ENCODE peak calls at places on chromosomes 1 and 21, in six cellular contexts. E, P, B, L, I and C are unnamed samples.

GRCh38 chr1:101086783-101087182 is 61.2 kb upstream of the DPH5 start:
- DNase-seq in P (no peak), L (no peak), B (no peak), E (no peak), I (no peak), C (no peak)

GRCh38 chr1:50978852-50979781 is 9.1 kb downstream of the CDKN2C start:
- DNase-seq in E (no peak), P (peak; percentile 86), L (peak; percentile 58), B (no peak), I (peak; percentile 67), C (no peak)

GRCh38 chr21:45225741-45226327 is 61.9 kb downstream of the POFUT2 start:
- DNase-seq in P (no peak), I (no peak), L (no peak), B (no peak), E (no peak), C (no peak)

GRCh38 chr1:58941471-58942289 is 157.8 kb upstream of the JUN start:
- DNase-seq in P (no peak), I (no peak), E (no peak), B (peak; percentile 60), L (no peak), C (no peak)

GRCh38 chr1:81920245-81920740 is 119.6 kb downstream of the ADGRL2 start:
- DNase-seq in P (peak; percentile 47), L (peak; percentile 76), I (peak; percentile 48), B (no peak), E (no peak), C (peak; percentile 58)

GRCh38 chr1:77271851-77272250 is 10.0 kb upstream of the AK5 start:
- DNase-seq in E (no peak), I (peak; percentile 42), L (peak; percentile 73), P (no peak), B (no peak), C (no peak)

GRCh38 chr1:16092097-16092922 is 18.9 kb upstream of the FAM131C start:
- DNase-seq in B (no peak), P (no peak), E (no peak), L (no peak), I (no peak), C (no peak)

GRCh38 chr1:35883681-35884155 is 709 bp downstream of the AGO1 start:
- DNase-seq in L (peak; percentile 11), P (peak; percentile 62), E (no peak), I (peak; percentile 11), B (peak; percentile 64), C (peak; percentile 26)

GRCh38 chr1:170674239-170674638 is 10.3 kb downstream of the PRRX1 start:
- DNase-seq in L (peak; percentile 58), P (no peak), B (no peak), E (no peak), I (no peak), C (no peak)

GRCh38 chr1:87144981-87145380 is 183.7 kb upstream of the LMO4 start:
- DNase-seq in B (no peak), E (no peak), L (no peak), P (no peak), I (no peak), C (no peak)

GRCh38 chr1:156489166-156489934 is 11.2 kb downstream of the MEF2D start:
- DNase-seq in E (no peak), I (no peak), L (no peak), P (peak; percentile 96), B (peak; percentile 72), C (peak; percentile 82)

GRCh38 chr1:17826165-17826488 is 71.0 kb downstream of the ACTL8 start:
- DNase-seq in E (no peak), L (peak; percentile 51), P (no peak), B (no peak), I (peak; percentile 27), C (no peak)

GRCh38 chr1:235244969-235245592 is 82.9 kb downstream of the ARID4B start:
- DNase-seq in P (no peak), I (no peak), L (no peak), E (no peak), B (no peak), C (no peak)

GRCh38 chr1:204863730-204864129 is 6.9 kb upstream of the NFASC start:
- DNase-seq in I (no peak), B (no peak), L (no peak), P (no peak), E (no peak), C (no peak)

GRCh38 chr1:94048413-94049164 is 72.4 kb downstream of the ABCA4 start:
- DNase-seq in L (peak; percentile 98), B (no peak), P (no peak), I (no peak), E (no peak), C (peak; percentile 15)

GRCh38 chr1:115173151-115173550 is 83.8 kb upstream of the TSPAN2 start:
- DNase-seq in P (no peak), E (no peak), B (no peak), L (peak; percentile 39), I (no peak), C (no peak)

GRCh38 chr1:111600295-111600694 is 19.3 kb upstream of the RAP1A start:
- DNase-seq in P (no peak), B (no peak), E (no peak), L (no peak), I (no peak), C (no peak)